ENCODE peak calls at places on chromosomes 11 and 22, in eight cellular contexts. One of them, this sample, is unnamed.

GRCh38 chr11:128548655-128549255 is 38.6 kb downstream of the ETS1 start:
- DNase-seq in hypothalamus: no peak
- DNase-seq in A172: no peak
- DNase-seq in islet precursor cell: peak
- DNase-seq in nephron progenitor cell: peak
- DNase-seq in HFFc6: no peak
- DNase-seq in GM12891: no peak
- DNase-seq in glutamatergic neuron: peak
- DNase-seq in this sample: peak

GRCh38 chr11:44318369-44318768 is 8.4 kb upstream of the ALX4 start:
- DNase-seq in HFFc6: no peak
- DNase-seq in hypothalamus: no peak
- DNase-seq in A172: no peak
- DNase-seq in nephron progenitor cell: no peak
- DNase-seq in GM12891: no peak
- DNase-seq in glutamatergic neuron: no peak
- DNase-seq in islet precursor cell: no peak
- DNase-seq in this sample: no peak

GRCh38 chr11:106152013-106152412 is 74.6 kb downstream of the AASDHPPT start:
- DNase-seq in hypothalamus: no peak
- DNase-seq in islet precursor cell: peak
- DNase-seq in A172: no peak
- DNase-seq in HFFc6: no peak
- DNase-seq in GM12891: no peak
- DNase-seq in nephron progenitor cell: no peak
- DNase-seq in glutamatergic neuron: peak
- DNase-seq in this sample: no peak

GRCh38 chr11:8956860-8957259 is 7.4 kb downstream of the TMEM9B start:
- DNase-seq in islet precursor cell: no peak
- DNase-seq in nephron progenitor cell: no peak
- DNase-seq in HFFc6: no peak
- DNase-seq in glutamatergic neuron: no peak
- DNase-seq in hypothalamus: no peak
- DNase-seq in A172: no peak
- DNase-seq in GM12891: no peak
- DNase-seq in this sample: no peak

GRCh38 chr11:20584093-20584774 is 15.2 kb upstream of the SLC6A5 start:
- DNase-seq in A172: peak
- DNase-seq in islet precursor cell: peak
- DNase-seq in HFFc6: peak
- DNase-seq in glutamatergic neuron: no peak
- DNase-seq in hypothalamus: no peak
- DNase-seq in nephron progenitor cell: no peak
- DNase-seq in GM12891: no peak
- DNase-seq in this sample: no peak

GRCh38 chr22:35195821-35196220 is 61.5 kb upstream of the HMGXB4 start:
- DNase-seq in nephron progenitor cell: no peak
- DNase-seq in A172: no peak
- DNase-seq in hypothalamus: no peak
- DNase-seq in HFFc6: no peak
- DNase-seq in islet precursor cell: peak
- DNase-seq in GM12891: no peak
- DNase-seq in glutamatergic neuron: no peak
- DNase-seq in this sample: peak

GRCh38 chr11:57425565-57426438 is 1.1 kb downstream of the SLC43A3 start:
- DNase-seq in islet precursor cell: no peak
- DNase-seq in A172: no peak
- DNase-seq in HFFc6: no peak
- DNase-seq in nephron progenitor cell: no peak
- DNase-seq in hypothalamus: no peak
- DNase-seq in GM12891: no peak
- DNase-seq in glutamatergic neuron: no peak
- DNase-seq in this sample: peak

GRCh38 chr11:63997104-63997700 is 11.0 kb downstream of the OTUB1 start:
- DNase-seq in hypothalamus: no peak
- DNase-seq in glutamatergic neuron: no peak
- DNase-seq in nephron progenitor cell: no peak
- DNase-seq in A172: no peak
- DNase-seq in islet precursor cell: peak
- DNase-seq in HFFc6: no peak
- DNase-seq in GM12891: no peak
- DNase-seq in this sample: no peak

GRCh38 chr22:49797706-49798105 is 30.0 kb downstream of the BRD1 start:
- DNase-seq in glutamatergic neuron: no peak
- DNase-seq in GM12891: no peak
- DNase-seq in hypothalamus: no peak
- DNase-seq in A172: no peak
- DNase-seq in HFFc6: no peak
- DNase-seq in islet precursor cell: no peak
- DNase-seq in nephron progenitor cell: no peak
- DNase-seq in this sample: no peak

GRCh38 chr11:71210861-71211260 is 41.5 kb downstream of the SHANK2 start:
- DNase-seq in GM12891: no peak
- DNase-seq in hypothalamus: no peak
- DNase-seq in nephron progenitor cell: no peak
- DNase-seq in islet precursor cell: no peak
- DNase-seq in HFFc6: no peak
- DNase-seq in glutamatergic neuron: no peak
- DNase-seq in A172: no peak
- DNase-seq in this sample: no peak

This sample was measured in vagina.